ENCODE peak calls at places on chromosomes 5 and 9, in seven cellular contexts. One of them, this sample, is unnamed.

GRCh38 chr5:91885291-91886265 is 502.5 kb upstream of the ARRDC3 start:
- DNase-seq in suprapubic skin: no peak
- DNase-seq in dorsolateral prefrontal cortex: no peak
- DNase-seq in CD4-positive, CD25-positive, alpha-beta regulatory T cell: no peak
- DNase-seq in cardiac muscle cell: no peak
- DNase-seq in cardiac fibroblast: no peak
- DNase-seq in ovary: no peak
- DNase-seq in this sample: no peak

GRCh38 chr9:15505927-15506326 is 4.8 kb downstream of the PSIP1 start:
- DNase-seq in suprapubic skin: no peak
- DNase-seq in dorsolateral prefrontal cortex: no peak
- DNase-seq in CD4-positive, CD25-positive, alpha-beta regulatory T cell: no peak
- DNase-seq in cardiac muscle cell: no peak
- DNase-seq in cardiac fibroblast: no peak
- DNase-seq in ovary: no peak
- DNase-seq in this sample: no peak

GRCh38 chr9:81902601-81903000 is 25.6 kb upstream of the SPATA31D4 start:
- DNase-seq in suprapubic skin: no peak
- DNase-seq in dorsolateral prefrontal cortex: no peak
- DNase-seq in CD4-positive, CD25-positive, alpha-beta regulatory T cell: no peak
- DNase-seq in cardiac muscle cell: no peak
- DNase-seq in cardiac fibroblast: peak
- DNase-seq in ovary: no peak
- DNase-seq in this sample: peak

GRCh38 chr5:176675676-176676360 is 28.5 kb downstream of the TSPAN17 start:
- DNase-seq in suprapubic skin: no peak
- DNase-seq in dorsolateral prefrontal cortex: no peak
- DNase-seq in CD4-positive, CD25-positive, alpha-beta regulatory T cell: no peak
- DNase-seq in cardiac muscle cell: peak
- DNase-seq in cardiac fibroblast: peak
- DNase-seq in ovary: no peak
- DNase-seq in this sample: peak

GRCh38 chr9:100590481-100590880 is 12.6 kb downstream of the CAVIN4 start:
- DNase-seq in suprapubic skin: no peak
- DNase-seq in dorsolateral prefrontal cortex: no peak
- DNase-seq in CD4-positive, CD25-positive, alpha-beta regulatory T cell: no peak
- DNase-seq in cardiac muscle cell: no peak
- DNase-seq in cardiac fibroblast: peak
- DNase-seq in ovary: no peak
- DNase-seq in this sample: peak

GRCh38 chr9:22037954-22038690 is 29.0 kb upstream of the CDKN2B start:
- DNase-seq in suprapubic skin: no peak
- DNase-seq in dorsolateral prefrontal cortex: no peak
- DNase-seq in CD4-positive, CD25-positive, alpha-beta regulatory T cell: no peak
- DNase-seq in cardiac muscle cell: no peak
- DNase-seq in cardiac fibroblast: peak
- DNase-seq in ovary: no peak
- DNase-seq in this sample: peak

GRCh38 chr5:102682102-102682647 is 72.9 kb upstream of the PAM start:
- DNase-seq in suprapubic skin: no peak
- DNase-seq in dorsolateral prefrontal cortex: no peak
- DNase-seq in CD4-positive, CD25-positive, alpha-beta regulatory T cell: no peak
- DNase-seq in cardiac muscle cell: no peak
- DNase-seq in cardiac fibroblast: no peak
- DNase-seq in ovary: no peak
- DNase-seq in this sample: no peak

GRCh38 chr5:149485655-149486615 is 65.3 kb downstream of the CSNK1A1 start:
- DNase-seq in suprapubic skin: peak
- DNase-seq in dorsolateral prefrontal cortex: no peak
- DNase-seq in CD4-positive, CD25-positive, alpha-beta regulatory T cell: no peak
- DNase-seq in cardiac muscle cell: peak
- DNase-seq in cardiac fibroblast: peak
- DNase-seq in ovary: no peak
- DNase-seq in this sample: peak

GRCh38 chr9:113842086-113842485 is 34.0 kb upstream of the ZNF618 start:
- DNase-seq in suprapubic skin: no peak
- DNase-seq in dorsolateral prefrontal cortex: no peak
- DNase-seq in CD4-positive, CD25-positive, alpha-beta regulatory T cell: no peak
- DNase-seq in cardiac muscle cell: no peak
- DNase-seq in cardiac fibroblast: peak
- DNase-seq in ovary: no peak
- DNase-seq in this sample: no peak

GRCh38 chr5:178739452-178740180 is 9.2 kb upstream of the ZNF354A start:
- DNase-seq in suprapubic skin: no peak
- DNase-seq in dorsolateral prefrontal cortex: no peak
- DNase-seq in CD4-positive, CD25-positive, alpha-beta regulatory T cell: no peak
- DNase-seq in cardiac muscle cell: no peak
- DNase-seq in cardiac fibroblast: no peak
- DNase-seq in ovary: no peak
- DNase-seq in this sample: no peak

GRCh38 chr5:172746725-172747124 is 24.3 kb downstream of the DUSP1 start:
- DNase-seq in suprapubic skin: no peak
- DNase-seq in dorsolateral prefrontal cortex: no peak
- DNase-seq in CD4-positive, CD25-positive, alpha-beta regulatory T cell: no peak
- DNase-seq in cardiac muscle cell: no peak
- DNase-seq in cardiac fibroblast: no peak
- DNase-seq in ovary: no peak
- DNase-seq in this sample: no peak

GRCh38 chr9:137270929-137271695 is 6.4 kb upstream of the TOR4A start:
- DNase-seq in suprapubic skin: no peak
- DNase-seq in dorsolateral prefrontal cortex: no peak
- DNase-seq in CD4-positive, CD25-positive, alpha-beta regulatory T cell: no peak
- DNase-seq in cardiac muscle cell: no peak
- DNase-seq in cardiac fibroblast: no peak
- DNase-seq in ovary: no peak
- DNase-seq in this sample: no peak

GRCh38 chr9:135904121-135904520 is 3.2 kb downstream of the CAMSAP1 start:
- DNase-seq in suprapubic skin: no peak
- DNase-seq in dorsolateral prefrontal cortex: peak
- DNase-seq in CD4-positive, CD25-positive, alpha-beta regulatory T cell: no peak
- DNase-seq in cardiac muscle cell: no peak
- DNase-seq in cardiac fibroblast: no peak
- DNase-seq in ovary: no peak
- DNase-seq in this sample: no peak

GRCh38 chr5:159184236-159184635 is 25.1 kb downstream of the RNF145 start:
- DNase-seq in suprapubic skin: no peak
- DNase-seq in dorsolateral prefrontal cortex: no peak
- DNase-seq in CD4-positive, CD25-positive, alpha-beta regulatory T cell: no peak
- DNase-seq in cardiac muscle cell: no peak
- DNase-seq in cardiac fibroblast: peak
- DNase-seq in ovary: no peak
- DNase-seq in this sample: peak

DNA sequence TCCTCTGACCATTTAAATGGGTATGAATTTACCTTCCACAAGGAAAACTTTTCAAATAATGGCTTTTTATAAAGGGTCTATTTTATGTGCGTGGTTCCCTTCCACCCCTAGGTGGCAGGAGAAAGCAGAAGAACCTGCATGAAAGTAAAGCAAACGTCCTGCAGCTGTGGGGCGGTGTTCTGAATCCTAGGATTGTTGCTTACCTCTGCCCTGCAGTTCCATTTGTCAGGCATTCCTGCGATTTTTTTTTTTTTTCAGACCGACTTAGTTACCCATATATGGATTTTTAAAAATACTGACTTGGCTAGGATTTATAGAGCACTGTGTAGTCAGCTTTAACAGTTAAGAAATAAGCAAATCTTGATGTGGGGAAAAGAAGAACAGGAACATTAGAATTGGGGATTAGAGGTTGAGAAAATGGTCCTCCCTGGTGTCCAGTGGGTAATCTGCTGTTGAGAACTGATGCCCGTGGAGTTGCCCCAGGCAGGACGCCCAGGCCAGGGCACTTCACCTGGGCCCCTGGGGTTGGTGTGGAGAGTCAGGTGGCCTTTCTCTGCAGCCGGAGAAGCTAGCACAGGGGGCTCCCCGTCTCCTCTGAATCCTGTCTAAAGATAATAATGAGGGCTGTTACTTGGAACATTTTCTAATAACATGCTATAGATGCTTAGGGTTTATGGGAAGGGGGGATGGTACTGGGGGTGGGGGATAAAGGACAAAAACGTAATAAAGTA is 30.4 kb upstream of the LTC4S start:
- DNase-seq in suprapubic skin: peak
- DNase-seq in dorsolateral prefrontal cortex: no peak
- DNase-seq in CD4-positive, CD25-positive, alpha-beta regulatory T cell: peak
- DNase-seq in cardiac muscle cell: peak
- DNase-seq in cardiac fibroblast: peak
- DNase-seq in ovary: peak
- DNase-seq in this sample: peak
- H3K4me3 ChIP-seq in suprapubic skin: no peak
- H3K4me3 ChIP-seq in dorsolateral prefrontal cortex: no peak
- H3K4me3 ChIP-seq in CD4-positive, CD25-positive, alpha-beta regulatory T cell: peak
- H3K4me3 ChIP-seq in cardiac muscle cell: no peak
- H3K4me3 ChIP-seq in cardiac fibroblast: no peak
- H3K4me3 ChIP-seq in ovary: no peak
- H3K4me3 ChIP-seq in this sample: no peak

DNA sequence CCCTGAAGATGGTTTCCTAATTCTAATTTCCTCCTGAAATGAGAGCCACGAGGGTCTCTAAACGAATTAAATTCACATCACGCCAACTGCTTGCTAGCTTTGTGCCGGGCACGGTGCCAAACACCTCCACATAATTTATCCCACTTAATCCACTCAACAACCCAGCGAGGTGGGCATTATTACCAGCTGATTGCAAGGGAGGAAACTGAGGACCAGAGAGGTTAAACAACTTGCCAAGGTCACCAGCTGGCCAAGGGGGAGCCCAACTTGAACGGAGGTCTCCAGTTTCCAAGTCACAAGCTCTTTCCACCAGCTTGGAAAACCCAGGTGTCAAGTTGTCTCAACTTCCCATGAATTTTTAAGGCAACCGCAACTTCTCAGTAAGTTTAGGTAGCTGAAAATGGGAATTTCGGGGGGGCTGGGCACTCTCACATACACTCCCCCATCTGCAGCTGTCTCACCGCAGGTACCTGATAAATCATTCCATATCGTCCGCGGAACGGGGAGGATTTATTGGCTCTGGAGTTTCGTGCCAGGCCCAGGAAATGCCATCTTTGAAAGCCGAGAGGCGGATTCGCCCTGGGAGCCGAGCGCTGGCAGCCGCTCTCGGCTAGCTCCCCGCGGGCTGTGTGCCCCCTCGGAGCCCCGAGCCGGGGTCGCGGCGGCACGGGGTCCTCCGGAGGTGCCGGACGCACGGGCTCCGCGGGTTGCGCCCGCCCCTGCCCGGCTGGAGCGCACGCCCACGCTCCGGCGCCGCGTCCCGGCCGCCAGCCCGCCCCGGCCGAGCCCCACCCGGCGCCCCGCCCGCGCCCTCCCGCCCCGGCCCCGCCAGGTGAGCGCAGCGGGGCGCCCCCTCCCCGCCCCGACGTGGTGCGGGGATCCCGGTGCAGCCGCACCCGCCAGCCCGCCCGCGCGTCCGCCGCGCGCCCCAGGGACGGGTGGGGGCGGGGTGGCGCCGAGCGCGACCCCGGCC is 628 bp downstream of the PTPN3 start:
- DNase-seq in suprapubic skin: no peak
- DNase-seq in dorsolateral prefrontal cortex: no peak
- DNase-seq in CD4-positive, CD25-positive, alpha-beta regulatory T cell: no peak
- DNase-seq in cardiac muscle cell: peak
- DNase-seq in cardiac fibroblast: no peak
- DNase-seq in ovary: no peak
- DNase-seq in this sample: no peak
- H3K4me3 ChIP-seq in suprapubic skin: peak
- H3K4me3 ChIP-seq in dorsolateral prefrontal cortex: peak
- H3K4me3 ChIP-seq in CD4-positive, CD25-positive, alpha-beta regulatory T cell: no peak
- H3K4me3 ChIP-seq in cardiac muscle cell: peak
- H3K4me3 ChIP-seq in cardiac fibroblast: peak
- H3K4me3 ChIP-seq in ovary: peak
- H3K4me3 ChIP-seq in this sample: peak

GRCh38 chr5:56985941-56986630 is 34.2 kb upstream of the MIER3 start:
- DNase-seq in suprapubic skin: no peak
- DNase-seq in dorsolateral prefrontal cortex: no peak
- DNase-seq in CD4-positive, CD25-positive, alpha-beta regulatory T cell: no peak
- DNase-seq in cardiac muscle cell: no peak
- DNase-seq in cardiac fibroblast: no peak
- DNase-seq in ovary: no peak
- DNase-seq in this sample: no peak

GRCh38 chr5:56983593-56984361 is 31.9 kb upstream of the MIER3 start:
- DNase-seq in suprapubic skin: no peak
- DNase-seq in dorsolateral prefrontal cortex: no peak
- DNase-seq in CD4-positive, CD25-positive, alpha-beta regulatory T cell: no peak
- DNase-seq in cardiac muscle cell: no peak
- DNase-seq in cardiac fibroblast: no peak
- DNase-seq in ovary: no peak
- DNase-seq in this sample: no peak

GRCh38 chr5:56986631-56986957 is 34.7 kb upstream of the MIER3 start:
- DNase-seq in suprapubic skin: no peak
- DNase-seq in dorsolateral prefrontal cortex: no peak
- DNase-seq in CD4-positive, CD25-positive, alpha-beta regulatory T cell: no peak
- DNase-seq in cardiac muscle cell: no peak
- DNase-seq in cardiac fibroblast: peak
- DNase-seq in ovary: no peak
- DNase-seq in this sample: no peak

GRCh38 chr5:56981906-56982305 is 30.0 kb upstream of the MIER3 start:
- DNase-seq in suprapubic skin: no peak
- DNase-seq in dorsolateral prefrontal cortex: no peak
- DNase-seq in CD4-positive, CD25-positive, alpha-beta regulatory T cell: no peak
- DNase-seq in cardiac muscle cell: no peak
- DNase-seq in cardiac fibroblast: no peak
- DNase-seq in ovary: no peak
- DNase-seq in this sample: no peak

DNA sequence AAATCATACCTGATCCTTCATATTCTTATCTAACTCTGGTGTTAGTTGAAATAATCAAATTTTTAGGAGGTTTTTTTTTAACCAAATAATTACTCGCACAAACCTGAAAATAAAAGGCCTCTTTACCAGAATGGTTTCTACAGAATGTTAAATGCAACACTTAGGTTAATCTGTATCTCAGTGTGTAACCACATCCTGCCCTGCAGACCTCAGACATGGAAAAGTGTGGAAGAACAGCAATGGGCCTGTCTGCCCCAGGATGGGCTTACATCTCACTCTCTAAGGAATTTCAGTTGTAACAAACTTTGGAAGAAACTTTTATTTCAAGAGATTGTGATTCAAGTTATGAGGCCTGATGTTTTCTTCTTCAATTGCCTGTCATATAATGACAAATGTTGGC is 32.5 kb upstream of the MIER3 start:
- DNase-seq in suprapubic skin: no peak
- DNase-seq in dorsolateral prefrontal cortex: no peak
- DNase-seq in CD4-positive, CD25-positive, alpha-beta regulatory T cell: no peak
- DNase-seq in cardiac muscle cell: no peak
- DNase-seq in cardiac fibroblast: no peak
- DNase-seq in ovary: no peak
- DNase-seq in this sample: no peak
- H3K4me3 ChIP-seq in suprapubic skin: no peak
- H3K4me3 ChIP-seq in dorsolateral prefrontal cortex: no peak
- H3K4me3 ChIP-seq in CD4-positive, CD25-positive, alpha-beta regulatory T cell: no peak
- H3K4me3 ChIP-seq in cardiac muscle cell: no peak
- H3K4me3 ChIP-seq in cardiac fibroblast: no peak
- H3K4me3 ChIP-seq in ovary: no peak
- H3K4me3 ChIP-seq in this sample: no peak

DNA sequence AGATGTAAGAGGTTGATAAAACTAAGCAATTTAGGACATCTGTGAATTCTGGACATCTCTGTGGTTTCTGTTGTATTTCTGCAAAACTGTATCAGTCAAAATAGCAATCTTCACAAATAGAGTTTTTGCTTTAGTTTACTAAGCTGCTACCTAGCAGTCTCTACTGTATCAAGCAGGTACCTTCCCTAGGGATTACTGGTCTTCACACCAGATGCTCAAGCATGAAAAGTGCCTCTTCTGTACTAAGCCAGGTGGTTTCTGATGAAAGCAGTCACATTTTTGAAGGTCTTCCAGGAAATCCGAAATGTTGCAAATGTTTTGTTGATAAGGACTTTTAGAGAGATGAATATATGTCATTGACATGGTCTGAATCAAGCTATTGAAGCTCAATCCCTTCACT is 539.9 kb downstream of the KCTD16 start:
- DNase-seq in suprapubic skin: no peak
- DNase-seq in dorsolateral prefrontal cortex: no peak
- DNase-seq in CD4-positive, CD25-positive, alpha-beta regulatory T cell: no peak
- DNase-seq in cardiac muscle cell: no peak
- DNase-seq in cardiac fibroblast: no peak
- DNase-seq in ovary: no peak
- DNase-seq in this sample: no peak
- H3K4me3 ChIP-seq in suprapubic skin: no peak
- H3K4me3 ChIP-seq in dorsolateral prefrontal cortex: no peak
- H3K4me3 ChIP-seq in CD4-positive, CD25-positive, alpha-beta regulatory T cell: no peak
- H3K4me3 ChIP-seq in cardiac muscle cell: no peak
- H3K4me3 ChIP-seq in cardiac fibroblast: no peak
- H3K4me3 ChIP-seq in ovary: no peak
- H3K4me3 ChIP-seq in this sample: no peak

This sample was measured in fibroblast of pulmonary artery.